ENCODE peak calls at places on chromosomes 3 and 15, in four cellular contexts. S is Panc1, I is tibial nerve, B is PC-3. V is an unnamed sample.

GRCh38 chr3:33131328-33132018 is 17.7 kb downstream of the CRTAP start:
- DNase-seq in S (no peak), I (peak), B (peak), V (no peak)

GRCh38 chr3:49500408-49501257 is 30.6 kb downstream of the DAG1 start:
- DNase-seq in S (no peak), I (peak), B (peak), V (no peak)

GRCh38 chr15:89364741-89365450 is 30.3 kb upstream of the POLG start:
- DNase-seq in S (no peak), I (no peak), B (no peak), V (peak)

GRCh38 chr3:193240436-193240849 is 579 bp upstream of the PLAAT1 start:
- DNase-seq in S (no peak), I (no peak), B (no peak), V (no peak)

GRCh38 chr3:39541917-39542329 is 74.4 kb downstream of the MOBP start:
- DNase-seq in S (no peak), I (no peak), B (peak), V (no peak)

GRCh38 chr3:183583331-183584245 is 28.1 kb upstream of the KLHL6 start:
- DNase-seq in S (no peak), I (no peak), B (no peak), V (no peak)

GRCh38 chr3:35678552-35679220 is 39.4 kb downstream of the ARPP21 start:
- DNase-seq in S (no peak), I (no peak), B (no peak), V (no peak)

GRCh38 chr3:46089237-46090011 is 62.1 kb upstream of the XCR1 start:
- DNase-seq in S (no peak), I (peak), B (peak), V (peak)

GRCh38 chr3:159322322-159322939 is 520.6 kb downstream of the MFSD1 start:
- DNase-seq in S (peak), I (no peak), B (peak), V (no peak)

GRCh38 chr3:176584413-176585176 is 612.7 kb downstream of the TBL1XR1 start:
- DNase-seq in S (no peak), I (no peak), B (peak), V (no peak)

GRCh38 chr3:155024006-155024638 is 56.0 kb upstream of the MME start:
- DNase-seq in S (no peak), I (no peak), B (peak), V (no peak)

GRCh38 chr3:114498779-114499370 is 205.0 kb downstream of the TIGIT start:
- DNase-seq in S (no peak), I (no peak), B (peak), V (peak)

GRCh38 chr3:46907271-46907670 is 29.8 kb downstream of the PTH1R start:
- DNase-seq in S (no peak), I (no peak), B (no peak), V (no peak)

GRCh38 chr3:58833501-58833900 is 166.9 kb upstream of the FAM3D start:
- DNase-seq in S (no peak), I (no peak), B (no peak), V (no peak)

GRCh38 chr3:79414035-79414434 is 353.8 kb downstream of the ROBO1 start:
- DNase-seq in S (no peak), I (no peak), B (no peak), V (no peak)

GRCh38 chr15:59999558-60000112 is 4.5 kb upstream of the FOXB1 start:
- DNase-seq in S (no peak), I (no peak), B (no peak), V (no peak)

GRCh38 chr15:76160426-76161152 is 100.8 kb downstream of the TMEM266 start:
- DNase-seq in S (no peak), I (no peak), B (no peak), V (no peak)

GRCh38 chr15:86611392-86612040 is 531.8 kb downstream of the AGBL1 start:
- DNase-seq in S (peak), I (no peak), B (peak), V (no peak)

GRCh38 chr15:86610038-86610437 is 530.4 kb downstream of the AGBL1 start:
- DNase-seq in S (no peak), I (no peak), B (no peak), V (no peak)

GRCh38 chr15:86608461-86608860 is 528.8 kb downstream of the AGBL1 start:
- DNase-seq in S (no peak), I (no peak), B (no peak), V (no peak)

DNA sequence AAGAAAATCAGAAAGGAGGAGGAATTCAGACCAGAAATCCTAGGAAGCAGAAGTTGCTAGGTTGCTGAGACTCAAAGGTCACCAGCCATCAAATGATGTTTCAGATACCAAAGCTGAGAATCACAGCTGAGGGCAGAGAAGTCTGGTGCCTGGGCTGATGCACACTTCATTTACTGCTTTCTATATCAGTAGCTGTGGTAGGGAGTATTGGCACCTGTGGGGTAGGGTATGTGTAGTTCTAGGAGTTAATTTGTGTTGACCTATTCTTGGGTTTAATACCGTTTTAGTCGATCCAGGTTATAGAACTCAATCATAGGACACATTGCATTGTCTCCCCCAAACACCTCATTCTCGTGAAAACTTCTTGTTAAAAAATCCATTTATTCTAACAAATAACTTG is 529.6 kb downstream of the AGBL1 start:
- DNase-seq in S (no peak), I (no peak), B (no peak), V (no peak)
- H3K27ac ChIP-seq in S (no peak), I (no peak), B (no peak), V (no peak)

GRCh38 chr3:16723994-16724393 is 118.8 kb upstream of the DAZL start:
- DNase-seq in S (no peak), I (no peak), B (peak), V (no peak)
- H3K27ac ChIP-seq in S (no peak), I (no peak), B (no peak), V (no peak)

GRCh38 chr3:177753498-177754155 is 556.3 kb upstream of the TBL1XR1 start:
- DNase-seq in S (no peak), I (no peak), B (peak), V (no peak)
- H3K27ac ChIP-seq in S (no peak), I (peak), B (peak), V (no peak)

DNA sequence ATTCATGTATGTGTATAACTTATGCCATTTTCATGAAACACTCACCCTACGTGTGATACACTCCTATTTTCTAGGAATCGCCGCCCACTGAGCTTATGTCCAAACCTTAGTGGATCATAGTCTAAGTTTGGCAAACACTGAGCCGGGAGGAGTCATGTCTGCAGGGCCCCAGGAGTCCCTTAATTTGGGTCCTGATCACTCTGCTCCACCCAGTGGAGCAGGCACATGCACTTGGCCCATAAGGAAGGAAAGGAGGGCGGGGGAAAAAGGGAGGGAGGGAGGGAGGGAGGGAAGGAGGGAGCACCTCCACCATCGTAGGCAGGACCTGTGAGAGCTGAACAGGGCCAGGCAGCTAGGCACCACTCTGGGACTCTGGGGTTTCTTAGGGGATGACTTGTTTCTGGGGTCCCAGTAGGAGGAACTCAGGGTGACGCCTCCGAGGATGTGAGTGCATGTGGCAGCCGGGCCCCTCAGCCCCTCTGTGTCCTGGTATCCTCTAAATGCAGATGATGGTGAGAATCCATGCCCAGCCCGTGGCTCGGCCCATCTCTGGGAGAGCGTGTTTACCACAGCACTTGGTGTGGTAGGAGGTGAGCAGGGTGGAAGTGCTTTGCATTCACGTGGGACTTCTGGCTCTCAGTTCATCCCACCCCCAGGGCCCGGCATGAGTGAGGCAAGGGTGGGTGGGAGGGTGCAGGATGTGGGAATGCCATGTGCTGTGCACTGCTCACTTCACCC is 109.4 kb downstream of the KLF13 start:
- DNase-seq in S (no peak), I (no peak), B (peak), V (no peak)
- H3K27ac ChIP-seq in S (peak), I (peak), B (no peak), V (no peak)

GRCh38 chr3:185280572-185281365 is 26.9 kb upstream of the EHHADH start:
- DNase-seq in S (peak), I (no peak), B (peak), V (no peak)

GRCh38 chr3:185282696-185283373 is 29.0 kb upstream of the EHHADH start:
- DNase-seq in S (peak), I (peak), B (peak), V (peak)

GRCh38 chr3:185279582-185280138 is 25.8 kb upstream of the EHHADH start:
- DNase-seq in S (no peak), I (no peak), B (no peak), V (no peak)

GRCh38 chr3:185283374-185283935 is 29.6 kb upstream of the EHHADH start:
- DNase-seq in S (no peak), I (no peak), B (peak), V (no peak)
- H3K27ac ChIP-seq in S (peak), I (no peak), B (peak), V (no peak)

GRCh38 chr15:74043425-74044266 is 38.7 kb downstream of the GOLGA6A start:
- DNase-seq in S (no peak), I (no peak), B (no peak), V (no peak)
- H3K27ac ChIP-seq in S (no peak), I (peak), B (no peak), V (no peak)

GRCh38 chr3:179149239-179149887 is 1.2 kb downstream of the PIK3CA start:
- DNase-seq in S (no peak), I (peak), B (peak), V (no peak)
- H3K27ac ChIP-seq in S (peak), I (peak), B (peak), V (peak)

GRCh38 chr3:43379343-43379742 is 93.0 kb downstream of the SNRK start:
- DNase-seq in S (no peak), I (no peak), B (no peak), V (no peak)
- H3K27ac ChIP-seq in S (no peak), I (peak), B (no peak), V (no peak)

GRCh38 chr3:50953825-50954224 is 279.1 kb downstream of the DOCK3 start:
- DNase-seq in S (no peak), I (no peak), B (no peak), V (no peak)
- H3K27ac ChIP-seq in S (no peak), I (no peak), B (no peak), V (no peak)

DNA sequence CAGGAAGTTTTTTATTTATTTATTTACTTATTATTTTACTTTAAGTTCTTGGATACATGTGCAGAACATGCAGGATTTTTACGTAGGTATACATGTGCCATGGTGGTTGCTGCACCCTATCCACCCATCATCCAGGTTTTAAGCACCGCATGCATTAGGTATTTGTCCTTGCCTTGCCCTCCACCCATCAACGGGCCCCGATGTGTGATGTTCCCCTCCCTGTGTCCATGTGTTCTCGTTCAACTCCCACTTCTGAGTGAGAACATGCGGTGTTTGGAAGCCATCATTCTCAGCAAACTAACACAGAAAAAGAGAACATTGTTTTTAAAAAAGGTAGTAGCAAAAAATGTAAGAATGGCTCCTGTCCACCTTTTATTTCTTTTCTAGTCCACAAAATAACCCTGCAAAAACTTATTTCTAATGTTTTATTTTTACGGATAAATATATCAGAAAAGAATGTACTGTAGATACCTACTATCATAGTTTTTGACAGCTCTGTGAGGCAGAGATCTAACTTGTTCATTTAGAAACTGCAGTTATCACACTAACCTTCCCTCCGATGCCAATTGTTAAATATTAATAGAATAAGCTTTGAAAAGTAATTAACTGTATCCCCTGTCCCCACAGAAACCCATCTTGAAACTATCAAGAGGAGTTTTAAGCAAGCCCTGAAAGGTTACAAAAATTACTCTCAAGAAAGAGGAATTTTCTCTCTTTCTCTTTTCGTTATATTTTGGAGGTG is 189.2 kb downstream of the LPP start:
- DNase-seq in S (no peak), I (no peak), B (no peak), V (no peak)
- H3K27ac ChIP-seq in S (no peak), I (peak), B (no peak), V (no peak)